ENCODE peak calls at places on chromosomes 2 and 18, in five cellular contexts. N is heart left ventricle; C is RWPE1; F is mesothelial cell of epicardium; W is CD4-positive, alpha-beta T cell. A is an unnamed sample.

GRCh38 chr2:133461484-133461883 is 106.8 kb downstream of the NCKAP5 start:
- DNase-seq in N (no peak), C (no peak), F (no peak), W (no peak), A (no peak)

GRCh38 chr18:59144483-59144882 is 4.8 kb downstream of the SEC11C start:
- DNase-seq in N (no peak), C (no peak), F (no peak), W (no peak), A (no peak)

GRCh38 chr2:10688921-10689807 is 611 bp downstream of the NOL10 start:
- DNase-seq in N (peak), C (no peak), F (no peak), W (no peak), A (no peak)

GRCh38 chr18:46329736-46330246 is 225.6 kb downstream of the HAUS1 start:
- DNase-seq in N (no peak), C (no peak), F (no peak), W (no peak), A (no peak)

GRCh38 chr2:135732561-135732960 is 9.1 kb upstream of the UBXN4 start:
- DNase-seq in N (no peak), C (no peak), F (no peak), W (no peak), A (no peak)

GRCh38 chr2:202016579-202017227 is 17.0 kb upstream of the FZD7 start:
- DNase-seq in N (peak), C (no peak), F (no peak), W (no peak), A (no peak)

GRCh38 chr2:240557808-240558207 is at the start of gene ANKMY1:
- DNase-seq in N (peak), C (peak), F (peak), W (peak), A (no peak)

GRCh38 chr2:110657721-110658305 is 20.1 kb downstream of the BUB1 start:
- DNase-seq in N (no peak), C (no peak), F (no peak), W (no peak), A (no peak)

GRCh38 chr18:2502394-2502793 is 68.9 kb downstream of the METTL4 start:
- DNase-seq in N (no peak), C (no peak), F (no peak), W (no peak), A (no peak)

GRCh38 chr2:16321872-16322271 is 343.8 kb downstream of the CYRIA start:
- DNase-seq in N (no peak), C (no peak), F (no peak), W (no peak), A (no peak)

GRCh38 chr18:24130494-24130893 is 8.4 kb upstream of the CABYR start:
- DNase-seq in N (no peak), C (no peak), F (no peak), W (no peak), A (no peak)

GRCh38 chr2:24885221-24886113 is 34.6 kb downstream of the ADCY3 start:
- DNase-seq in N (no peak), C (no peak), F (no peak), W (no peak), A (no peak)

GRCh38 chr2:70676301-70677035 is 91.5 kb downstream of the ADD2 start:
- DNase-seq in N (no peak), C (no peak), F (no peak), W (no peak), A (no peak)

GRCh38 chr2:54899576-54900200 is 150.6 kb downstream of the RTN4 start:
- DNase-seq in N (no peak), C (peak), F (no peak), W (no peak), A (no peak)

GRCh38 chr18:56003651-56004050 is 415.7 kb upstream of the TCF4 start:
- DNase-seq in N (no peak), C (no peak), F (no peak), W (no peak), A (no peak)

GRCh38 chr2:171390941-171391516 is 42.8 kb downstream of the METTL8 start:
- DNase-seq in N (no peak), C (no peak), F (no peak), W (no peak), A (no peak)

GRCh38 chr18:7221424-7222155 is 9.3 kb upstream of the LRRC30 start:
- DNase-seq in N (peak), C (peak), F (no peak), W (no peak), A (no peak)

GRCh38 chr2:216391401-216391800 is 19.1 kb upstream of the MARCHF4 start:
- DNase-seq in N (no peak), C (no peak), F (no peak), W (no peak), A (no peak)

GRCh38 chr2:150080115-150080514 is 407.4 kb downstream of the RND3 start:
- DNase-seq in N (no peak), C (no peak), F (no peak), W (no peak), A (no peak)

GRCh38 chr2:100281521-100282438 is 40.5 kb downstream of the LONRF2 start:
- DNase-seq in N (no peak), C (no peak), F (no peak), W (no peak), A (no peak)

GRCh38 chr18:51852661-51853060 is 487.3 kb upstream of the DCC start:
- DNase-seq in N (no peak), C (no peak), F (no peak), W (no peak), A (no peak)

GRCh38 chr18:43620936-43621335 is 343.6 kb upstream of the SYT4 start:
- DNase-seq in N (no peak), C (peak), F (no peak), W (no peak), A (no peak)

GRCh38 chr2:101698419-101699190 is 1.1 kb downstream of the MAP4K4 start:
- DNase-seq in N (no peak), C (peak), F (no peak), W (no peak), A (no peak)

GRCh38 chr2:167240671-167241070 is 352.4 kb downstream of the XIRP2 start:
- DNase-seq in N (no peak), C (no peak), F (no peak), W (no peak), A (no peak)

GRCh38 chr2:170814551-170815245 is 2.0 kb upstream of the GAD1 start:
- DNase-seq in N (no peak), C (no peak), F (no peak), W (no peak), A (no peak)

GRCh38 chr2:1936411-1936980 is 192.2 kb upstream of the PXDN start:
- DNase-seq in N (no peak), C (no peak), F (no peak), W (no peak), A (no peak)

GRCh38 chr2:26767894-26768487 is 3.9 kb downstream of the SLC35F6 start:
- DNase-seq in N (no peak), C (no peak), F (no peak), W (no peak), A (no peak)

GRCh38 chr18:35331367-35332087 is 12.7 kb downstream of the ZNF24 start:
- DNase-seq in N (no peak), C (no peak), F (no peak), W (no peak), A (no peak)

GRCh38 chr2:152186257-152186656 is 10.7 kb upstream of the STAM2 start:
- DNase-seq in N (no peak), C (no peak), F (no peak), W (no peak), A (no peak)

DNA sequence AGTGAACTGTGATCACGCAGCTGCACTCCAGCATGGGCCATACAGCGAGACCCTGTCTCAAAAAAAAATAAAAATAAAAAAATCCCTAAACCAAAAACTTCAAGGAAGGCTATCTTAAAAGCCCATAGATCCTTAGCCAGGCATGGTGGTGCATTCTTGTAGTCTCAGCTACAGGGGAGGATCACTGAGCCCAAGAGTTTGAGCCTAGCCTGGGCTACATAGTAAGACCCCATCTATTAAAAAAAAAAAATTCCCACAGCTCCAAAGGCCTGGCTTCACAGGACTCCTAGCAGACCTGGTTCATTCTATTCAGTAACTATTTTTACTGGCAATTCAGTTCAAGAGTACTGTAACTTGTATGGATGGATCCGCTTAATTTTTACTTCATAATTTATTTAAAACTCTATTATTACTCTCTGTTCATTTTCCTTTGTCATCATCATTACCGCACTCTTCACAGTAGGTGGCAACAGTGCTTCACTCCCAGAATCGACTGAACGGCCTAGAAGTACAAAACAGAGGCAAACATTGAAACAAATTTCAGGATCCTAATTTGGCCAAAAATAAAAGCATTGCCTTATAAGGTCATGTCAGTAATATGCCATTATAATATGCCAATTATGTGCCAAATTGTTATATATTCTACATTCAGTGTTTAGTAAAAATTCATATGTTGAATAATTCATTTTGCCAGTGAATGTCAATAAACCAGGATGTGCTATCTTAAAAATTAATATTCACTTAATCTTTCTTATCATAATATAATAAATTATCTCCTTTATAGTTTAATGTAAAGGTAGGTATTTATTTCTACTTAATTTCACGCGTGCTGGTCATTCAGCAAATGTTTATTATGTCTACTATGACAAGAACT is 14.3 kb upstream of the STAM2 start:
- DNase-seq in N (peak), C (peak), F (no peak), W (no peak), A (peak)
- TF ChIP-seq CTCF in N (peak), C (peak), F (no peak), W (peak), A (peak)

GRCh38 chr18:8856769-8857393 is 151.5 kb downstream of the MTCL1 start:
- DNase-seq in N (no peak), C (no peak), F (no peak), W (no peak), A (no peak)

GRCh38 chr18:8858888-8859511 is 153.6 kb downstream of the MTCL1 start:
- DNase-seq in N (no peak), C (peak), F (no peak), W (no peak), A (no peak)

GRCh38 chr18:8856187-8856586 is 150.8 kb downstream of the MTCL1 start:
- DNase-seq in N (no peak), C (no peak), F (no peak), W (no peak), A (no peak)

GRCh38 chr18:8854962-8855361 is 149.6 kb downstream of the MTCL1 start:
- DNase-seq in N (no peak), C (no peak), F (no peak), W (no peak), A (no peak)

GRCh38 chr18:8857806-8858205 is 152.4 kb downstream of the MTCL1 start:
- DNase-seq in N (no peak), C (no peak), F (no peak), W (no peak), A (no peak)
- TF ChIP-seq CTCF in N (no peak), C (no peak), F (no peak), W (no peak), A (no peak)

GRCh38 chr2:233101826-233102225 is 41.7 kb downstream of the INPP5D start:
- DNase-seq in N (no peak), C (no peak), F (no peak), W (no peak), A (no peak)

GRCh38 chr2:233094614-233095013 is 34.5 kb downstream of the INPP5D start:
- DNase-seq in N (no peak), C (no peak), F (no peak), W (no peak), A (no peak)

GRCh38 chr2:233100192-233100998 is 40.3 kb downstream of the INPP5D start:
- DNase-seq in N (no peak), C (no peak), F (no peak), W (peak), A (no peak)

GRCh38 chr2:233096006-233096405 is 35.9 kb downstream of the INPP5D start:
- DNase-seq in N (no peak), C (no peak), F (no peak), W (no peak), A (no peak)

DNA sequence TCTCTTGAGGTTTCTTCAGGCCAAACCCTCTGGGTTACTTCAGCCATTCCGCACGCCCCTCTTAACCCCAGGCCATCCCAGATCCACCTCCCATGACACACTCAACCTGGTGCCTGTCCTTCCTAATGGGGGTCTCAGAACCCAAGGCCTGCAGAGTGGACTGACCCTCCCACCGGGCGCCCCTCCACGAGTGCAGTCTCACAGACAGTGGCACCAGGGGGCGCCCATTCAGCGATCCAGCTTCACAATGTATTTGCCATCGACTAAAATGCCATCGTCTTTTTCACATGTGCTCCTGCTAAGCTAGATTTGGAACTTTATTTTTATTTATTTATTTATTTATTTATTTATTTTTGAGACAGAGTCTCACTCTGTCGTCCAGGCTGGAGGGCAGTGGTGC is 38.5 kb downstream of the INPP5D start:
- DNase-seq in N (no peak), C (no peak), F (no peak), W (no peak), A (no peak)
- TF ChIP-seq CTCF in N (peak), C (no peak), F (no peak), W (no peak), A (peak)

GRCh38 chr2:82344670-82345069 is 2040.1 kb upstream of the LRRTM1 start:
- DNase-seq in N (no peak), C (peak), F (no peak), W (no peak), A (no peak)
- TF ChIP-seq CTCF in N (no peak), C (no peak), F (no peak), W (no peak), A (no peak)

DNA sequence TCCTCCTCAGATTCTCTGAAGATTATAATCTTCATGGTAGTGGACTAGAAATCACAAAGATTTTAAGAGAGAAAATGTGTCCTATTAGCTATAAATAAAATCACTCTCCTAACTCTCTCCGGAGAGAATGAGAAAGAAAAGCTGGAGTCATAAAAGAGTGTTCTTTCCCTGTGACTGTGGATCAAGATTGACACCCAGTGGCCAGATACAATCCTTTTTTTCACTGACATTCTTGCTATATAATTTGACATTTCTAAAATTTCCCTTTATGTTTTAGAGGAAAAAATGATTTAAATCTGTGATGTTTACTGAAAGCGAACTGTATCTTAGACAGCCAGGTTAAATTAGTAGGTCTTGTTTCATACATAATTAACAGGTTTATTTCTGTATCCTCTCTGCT is 35.4 kb upstream of the LRP2 start:
- DNase-seq in N (no peak), C (peak), F (no peak), W (no peak), A (no peak)
- TF ChIP-seq CTCF in N (no peak), C (peak), F (no peak), W (no peak), A (peak)

A was measured in D721Med.